ENCODE peak calls at places on chromosomes 2 and 18, in four cellular contexts. O, Q, R and X are unnamed samples.

GRCh38 chr2:68031546-68032160 is 31.2 kb downstream of the C1D start:
- DNase-seq in O (peak; percentile 79), Q (peak; percentile 10), R (peak; percentile 32), X (peak; percentile 29)

GRCh38 chr18:67893896-67894295 is 377.4 kb upstream of the DSEL start:
- DNase-seq in O (no peak), Q (no peak), R (no peak), X (no peak)

GRCh38 chr18:79523221-79523737 is 127.5 kb downstream of the NFATC1 start:
- DNase-seq in O (no peak), Q (no peak), R (no peak), X (no peak)

GRCh38 chr18:3689091-3689490 is 239.1 kb downstream of the TGIF1 start:
- DNase-seq in O (no peak), Q (peak; percentile 18), R (no peak), X (no peak)

GRCh38 chr2:61645911-61646310 is 107.8 kb upstream of the XPO1 start:
- DNase-seq in O (peak; percentile 95), Q (peak; percentile 67), R (no peak), X (no peak)

GRCh38 chr2:37011126-37011525 is 44.8 kb upstream of the STRN start:
- DNase-seq in O (no peak), Q (no peak), R (no peak), X (no peak)

GRCh38 chr18:55988537-55988936 is 400.5 kb upstream of the TCF4 start:
- DNase-seq in O (peak; percentile 45), Q (no peak), R (no peak), X (no peak)

GRCh38 chr2:49360051-49360767 is 205.9 kb upstream of the FSHR start:
- DNase-seq in O (no peak), Q (no peak), R (no peak), X (no peak)

GRCh38 chr18:36394486-36394885 is 97.0 kb downstream of the FHOD3 start:
- DNase-seq in O (no peak), Q (no peak), R (no peak), X (no peak)

GRCh38 chr2:92072461-92073035 is 2798.7 kb upstream of the TEKT4 start:
- DNase-seq in O (no peak), Q (no peak), R (no peak), X (no peak)
- TF ChIP-seq CTCF in O (no peak), Q (no peak), R (no peak), X (no peak)

GRCh38 chr2:4715065-4715464 is 977.1 kb upstream of the SOX11 start:
- DNase-seq in O (no peak), Q (no peak), R (no peak), X (no peak)
- TF ChIP-seq CTCF in O (no peak), Q (no peak), R (no peak), X (no peak)

GRCh38 chr18:63940008-63940407 is 9.1 kb upstream of the HMSD start:
- DNase-seq in O (no peak), Q (no peak), R (no peak), X (no peak)
- TF ChIP-seq CTCF in O (no peak), Q (no peak), R (no peak), X (no peak)

GRCh38 chr2:73293534-73294171 is at the start of gene EGR4:
- DNase-seq in O (peak; percentile 73), Q (no peak), R (peak; percentile 64), X (peak; percentile 91)
- TF ChIP-seq CTCF in O (no peak), Q (no peak), R (no peak), X (no peak)

GRCh38 chr2:88870267-88870839 is 178.9 kb downstream of the RPIA start:
- DNase-seq in O (no peak), Q (no peak), R (no peak), X (no peak)
- TF ChIP-seq CTCF in O (no peak), Q (no peak), R (no peak), X (no peak)